ENCODE peak calls at places on chromosomes 16 and 17, in five cellular contexts. I is GM12878, G is A549, K is H1, X is K562. Z is an unnamed sample.
A peak's percentile ranks its signal among the peaks of the same experiment; 100 is the strongest.

GRCh38 chr17:50926523-50926922 is 60.4 kb upstream of the TOB1 start:
- DNase-seq in I (no peak), K (no peak), G (no peak), X (no peak), Z (no peak)

GRCh38 chr17:69954241-69954933 is 120.6 kb upstream of the KCNJ16 start:
- DNase-seq in G (no peak), X (no peak), I (no peak), K (no peak), Z (no peak)

GRCh38 chr16:84303023-84303422 is 8.3 kb downstream of the WFDC1 start:
- DNase-seq in K (no peak), X (no peak), I (no peak), G (no peak), Z (no peak)

GRCh38 chr16:85422124-85422373 is 191.1 kb upstream of the GSE1 start:
- DNase-seq in I (no peak), K (peak; percentile 47), X (peak; percentile 70), G (no peak), Z (no peak)

GRCh38 chr17:48429156-48429555 is 858 bp downstream of the SKAP1 start:
- DNase-seq in K (no peak), X (no peak), G (no peak), I (no peak), Z (no peak)

GRCh38 chr17:44829558-44830358 is at the start of gene GJC1:
- DNase-seq in K (peak; percentile 83), I (no peak), X (peak; percentile 16), G (peak; percentile 49), Z (no peak)

GRCh38 chr16:30562021-30562420 is 3.8 kb upstream of the ZNF764 start:
- DNase-seq in G (no peak), I (no peak), X (no peak), K (no peak), Z (no peak)

GRCh38 chr16:67648764-67649407 is 3.9 kb downstream of the CARMIL2 start:
- DNase-seq in G (no peak), K (no peak), X (no peak), I (no peak), Z (no peak)

GRCh38 chr17:5396612-5397011 is 22.9 kb downstream of the NUP88 start:
- DNase-seq in X (no peak), K (no peak), I (no peak), G (no peak), Z (no peak)

GRCh38 chr17:45334701-45335677 is 18.2 kb upstream of the MAP3K14 start:
- DNase-seq in G (no peak), K (no peak), X (no peak), I (no peak), Z (no peak)

GRCh38 chr17:36936455-36936934 is 780 bp upstream of the LHX1 start:
- DNase-seq in I (no peak), G (no peak), K (peak; percentile 95), X (peak; percentile 14), Z (no peak)

GRCh38 chr16:85485379-85485778 is 127.7 kb upstream of the GSE1 start:
- DNase-seq in X (no peak), K (no peak), I (no peak), G (no peak), Z (no peak)

GRCh38 chr17:30238387-30239088 is 3.0 kb upstream of the SLC6A4 start:
- DNase-seq in I (no peak), X (no peak), K (peak; percentile 66), G (no peak), Z (no peak)

GRCh38 chr16:84823484-84823883 is 3.7 kb downstream of the CRISPLD2 start:
- DNase-seq in X (no peak), K (no peak), I (no peak), G (no peak), Z (no peak)

GRCh38 chr17:21078056-21078825 is 35.4 kb upstream of the USP22 start:
- DNase-seq in I (no peak), X (no peak), K (no peak), G (no peak), Z (no peak)

GRCh38 chr17:48617515-48618365 is 2.6 kb upstream of the HOXB8 start:
- DNase-seq in X (no peak), K (no peak), I (no peak), G (no peak), Z (no peak)

GRCh38 chr16:25109643-25110042 is 1.9 kb upstream of the LCMT1 start:
- DNase-seq in X (peak; percentile 74), K (no peak), I (no peak), G (peak; percentile 78), Z (peak; percentile 74)

GRCh38 chr16:74226361-74226979 is 70.1 kb upstream of the PSMD7 start:
- DNase-seq in X (peak; percentile 8), I (no peak), K (no peak), G (no peak), Z (no peak)

GRCh38 chr16:28260193-28260592 is 32.1 kb upstream of the SBK1 start:
- DNase-seq in K (no peak), X (no peak), I (no peak), G (no peak), Z (no peak)

GRCh38 chr16:3149630-3150345 is 15.0 kb downstream of the ZNF213 start:
- DNase-seq in X (peak; percentile 88), G (peak; percentile 78), I (no peak), K (peak; percentile 87), Z (no peak)

GRCh38 chr17:49746791-49747490 is 17.0 kb downstream of the FAM117A start:
- DNase-seq in X (no peak), I (peak; percentile 79), G (no peak), K (no peak), Z (no peak)

GRCh38 chr16:49756971-49757743 is 98.8 kb downstream of the ZNF423 start:
- DNase-seq in K (no peak), G (no peak), X (no peak), I (no peak), Z (no peak)

GRCh38 chr16:53949716-53950410 is 245.9 kb downstream of the FTO start:
- DNase-seq in I (no peak), X (no peak), K (no peak), G (no peak), Z (peak; percentile 18)
- TF ChIP-seq CEBPB in I (no peak), X (no peak), K (no peak), G (no peak), Z (no peak)

DNA sequence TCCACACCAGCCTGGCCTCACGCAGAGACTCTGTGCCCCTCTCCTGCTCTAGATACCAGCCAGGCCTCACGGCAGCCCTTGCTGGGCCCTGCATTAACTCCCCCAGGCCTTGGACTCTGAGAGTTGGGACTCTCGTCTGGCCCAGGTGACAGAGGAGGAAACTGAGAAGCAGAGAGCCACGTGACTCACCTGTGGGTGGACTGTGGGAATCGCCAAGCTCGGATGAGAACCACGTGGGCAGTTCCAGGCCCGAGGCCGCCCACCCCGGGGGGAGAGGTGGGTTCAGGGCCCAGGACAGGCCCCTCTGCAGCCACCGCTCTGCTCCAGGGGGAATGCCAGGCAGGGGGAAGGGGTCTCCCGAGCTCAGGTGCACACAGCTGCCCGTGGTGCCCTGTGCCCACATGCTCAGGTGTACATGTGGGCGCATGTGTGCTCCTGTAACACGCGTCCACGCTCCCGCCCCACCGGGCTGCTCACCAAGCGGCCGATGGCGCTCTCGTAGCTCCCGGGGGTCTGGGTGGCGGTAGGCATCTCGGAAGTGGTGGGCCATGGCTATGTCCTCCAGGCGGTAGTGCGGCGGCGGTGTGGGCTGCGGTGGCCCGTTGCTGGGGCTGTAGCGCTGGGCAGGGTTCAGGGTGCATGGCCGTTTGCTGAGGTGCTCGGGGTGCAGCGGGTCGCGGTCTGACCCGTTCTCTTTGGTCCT is 18.3 kb upstream of the PABPN1L start:
- DNase-seq in G (no peak), X (no peak), K (no peak), I (no peak), Z (no peak)
- TF ChIP-seq CEBPB in G (no peak), X (no peak), K (no peak), I (no peak), Z (no peak)

GRCh38 chr17:72185571-72185970 is 64.8 kb downstream of the SOX9 start:
- DNase-seq in G (no peak), X (no peak), I (no peak), K (no peak), Z (no peak)
- TF ChIP-seq CEBPB in G (no peak), X (no peak), I (no peak), K (no peak), Z (no peak)

DNA sequence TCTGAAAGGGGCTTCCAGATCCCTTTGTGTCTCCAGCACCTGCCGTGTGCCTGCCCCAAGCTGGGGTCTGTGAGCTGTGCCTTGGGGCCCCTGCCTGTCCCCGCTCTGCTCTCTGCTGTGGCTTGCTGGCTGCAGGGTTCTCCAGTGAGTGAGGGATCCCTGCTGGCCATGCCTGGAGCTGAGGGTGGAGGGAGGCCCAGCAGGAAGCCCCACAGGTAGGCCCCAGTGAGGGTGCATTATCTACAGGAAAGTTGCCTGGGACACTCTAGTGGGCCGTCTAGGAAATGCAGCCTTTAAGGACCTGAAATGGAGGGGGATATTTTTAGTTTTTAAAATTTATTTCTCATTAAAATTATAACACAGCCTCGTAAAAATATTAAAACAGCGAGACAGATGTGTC is 50.9 kb downstream of the JPH3 start:
- DNase-seq in X (peak; percentile 49), K (no peak), G (peak; percentile 60), I (no peak), Z (peak; percentile 38)
- TF ChIP-seq CEBPB in X (no peak), K (no peak), G (no peak), I (no peak), Z (no peak)

DNA sequence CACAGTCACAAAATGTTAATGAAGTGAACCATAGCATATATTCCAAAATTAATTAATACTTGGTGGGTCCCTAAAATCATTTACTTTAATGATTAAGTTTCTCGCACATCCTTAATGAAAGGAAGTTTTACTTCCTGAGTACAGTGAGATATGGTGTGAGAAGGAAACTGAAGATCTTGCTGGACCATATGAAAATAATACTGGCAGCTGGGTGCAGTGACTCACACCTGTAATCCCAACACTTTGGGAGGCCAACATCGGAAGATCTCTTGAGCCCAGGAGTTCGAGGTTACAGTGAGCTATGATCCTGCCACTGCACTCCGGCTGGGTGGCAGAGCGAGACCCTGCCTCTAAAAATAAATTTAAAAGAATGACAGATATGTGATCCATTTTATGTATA is 62.5 kb downstream of the ABCA8 start:
- DNase-seq in G (no peak), K (no peak), I (no peak), X (no peak), Z (no peak)
- TF ChIP-seq CEBPB in G (no peak), K (no peak), I (no peak), X (no peak), Z (no peak)

GRCh38 chr16:76985362-76985761 is 205.6 kb upstream of the MON1B start:
- DNase-seq in K (no peak), X (no peak), I (no peak), G (no peak), Z (no peak)
- TF ChIP-seq CEBPB in K (no peak), X (no peak), I (no peak), G (no peak), Z (no peak)

DNA sequence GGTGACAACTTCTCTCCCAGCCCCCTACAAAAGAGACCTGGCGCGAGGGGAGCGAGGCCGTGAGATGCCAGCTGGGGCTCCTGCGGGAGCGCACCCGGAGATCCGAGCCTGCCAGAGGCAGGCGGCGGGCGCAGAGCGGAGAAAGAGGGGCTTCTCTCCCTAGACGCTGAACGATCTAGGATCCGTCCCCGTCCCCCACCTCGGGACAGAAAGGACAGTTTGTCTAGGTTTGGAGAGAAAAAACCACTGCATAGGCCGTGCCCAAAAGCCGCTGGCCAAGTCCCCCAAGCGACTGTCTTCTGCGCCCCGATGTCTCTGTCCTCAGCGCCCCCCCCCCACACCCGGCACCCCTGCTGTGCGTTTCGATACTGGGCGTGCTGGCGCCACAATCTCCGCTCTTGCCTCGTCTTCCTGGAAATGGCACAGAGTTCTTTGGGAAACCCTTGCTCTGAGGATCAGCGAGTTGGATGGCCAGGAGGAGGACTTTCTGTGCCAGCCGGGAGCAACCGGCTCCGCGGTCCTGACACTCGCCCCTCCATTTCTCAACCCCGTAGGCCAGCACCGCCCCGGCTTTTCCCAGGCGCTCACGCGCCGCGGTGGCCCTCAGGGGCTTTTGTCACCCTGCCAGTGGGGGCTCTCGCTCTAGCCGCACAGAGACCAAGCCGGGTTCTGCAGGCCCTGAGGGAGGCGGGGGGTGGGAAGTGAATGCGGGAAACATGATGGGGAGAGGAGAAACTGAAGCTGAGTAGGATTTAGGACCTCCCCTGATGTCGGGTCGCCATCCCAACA is 1.0 kb downstream of the SSTR2 start:
- DNase-seq in I (no peak), K (peak; percentile 60), X (no peak), G (no peak), Z (no peak)
- TF ChIP-seq CEBPB in I (no peak), K (no peak), X (no peak), G (no peak), Z (no peak)